ENCODE peak calls at places on chromosomes 13 and 19, in five cellular contexts. One of them, this sample, is unnamed.

GRCh38 chr19:48670699-48671455 is 1.9 kb downstream of the NTN5 start:
- DNase-seq in neural progenitor cell: no peak
- DNase-seq in stimulated activated CD4-positive, alpha-beta T cell treated with anti-CD3 and anti-CD28 coated beads, Interleukin-1b, Interleukin-23, amount 100 ng/mL, for 24 hours: no peak
- DNase-seq in activated naive CD8-positive, alpha-beta T cell treated with anti-CD3 and anti-CD28 coated beads, Interleukin-2, amount 50 U/mL, for 24 hours: no peak
- DNase-seq in psoas muscle: no peak
- DNase-seq in this sample: no peak

GRCh38 chr19:9945319-9945966 is 9.1 kb upstream of the OLFM2 start:
- DNase-seq in neural progenitor cell: peak
- DNase-seq in stimulated activated CD4-positive, alpha-beta T cell treated with anti-CD3 and anti-CD28 coated beads, Interleukin-1b, Interleukin-23, amount 100 ng/mL, for 24 hours: no peak
- DNase-seq in activated naive CD8-positive, alpha-beta T cell treated with anti-CD3 and anti-CD28 coated beads, Interleukin-2, amount 50 U/mL, for 24 hours: no peak
- DNase-seq in psoas muscle: peak
- DNase-seq in this sample: no peak

GRCh38 chr13:48749699-48750473 is 96.2 kb downstream of the CYSLTR2 start:
- DNase-seq in neural progenitor cell: peak
- DNase-seq in stimulated activated CD4-positive, alpha-beta T cell treated with anti-CD3 and anti-CD28 coated beads, Interleukin-1b, Interleukin-23, amount 100 ng/mL, for 24 hours: peak
- DNase-seq in activated naive CD8-positive, alpha-beta T cell treated with anti-CD3 and anti-CD28 coated beads, Interleukin-2, amount 50 U/mL, for 24 hours: peak
- DNase-seq in psoas muscle: peak
- DNase-seq in this sample: no peak

GRCh38 chr19:38769635-38770211 is 3.6 kb downstream of the LGALS7 start:
- DNase-seq in neural progenitor cell: peak
- DNase-seq in stimulated activated CD4-positive, alpha-beta T cell treated with anti-CD3 and anti-CD28 coated beads, Interleukin-1b, Interleukin-23, amount 100 ng/mL, for 24 hours: peak
- DNase-seq in activated naive CD8-positive, alpha-beta T cell treated with anti-CD3 and anti-CD28 coated beads, Interleukin-2, amount 50 U/mL, for 24 hours: peak
- DNase-seq in psoas muscle: peak
- DNase-seq in this sample: no peak

GRCh38 chr19:40235238-40236025 is 8.9 kb upstream of the CCNP start:
- DNase-seq in neural progenitor cell: peak
- DNase-seq in stimulated activated CD4-positive, alpha-beta T cell treated with anti-CD3 and anti-CD28 coated beads, Interleukin-1b, Interleukin-23, amount 100 ng/mL, for 24 hours: no peak
- DNase-seq in activated naive CD8-positive, alpha-beta T cell treated with anti-CD3 and anti-CD28 coated beads, Interleukin-2, amount 50 U/mL, for 24 hours: no peak
- DNase-seq in psoas muscle: no peak
- DNase-seq in this sample: no peak

GRCh38 chr19:14107581-14108461 is 9.7 kb downstream of the PRKACA start:
- DNase-seq in neural progenitor cell: no peak
- DNase-seq in stimulated activated CD4-positive, alpha-beta T cell treated with anti-CD3 and anti-CD28 coated beads, Interleukin-1b, Interleukin-23, amount 100 ng/mL, for 24 hours: no peak
- DNase-seq in activated naive CD8-positive, alpha-beta T cell treated with anti-CD3 and anti-CD28 coated beads, Interleukin-2, amount 50 U/mL, for 24 hours: no peak
- DNase-seq in psoas muscle: peak
- DNase-seq in this sample: no peak

GRCh38 chr13:114119196-114119595 is 13.2 kb downstream of the RASA3 start:
- DNase-seq in neural progenitor cell: peak
- DNase-seq in stimulated activated CD4-positive, alpha-beta T cell treated with anti-CD3 and anti-CD28 coated beads, Interleukin-1b, Interleukin-23, amount 100 ng/mL, for 24 hours: no peak
- DNase-seq in activated naive CD8-positive, alpha-beta T cell treated with anti-CD3 and anti-CD28 coated beads, Interleukin-2, amount 50 U/mL, for 24 hours: no peak
- DNase-seq in psoas muscle: peak
- DNase-seq in this sample: no peak

GRCh38 chr19:47848871-47849473 is 10.1 kb upstream of the TPRX2 start:
- DNase-seq in neural progenitor cell: peak
- DNase-seq in stimulated activated CD4-positive, alpha-beta T cell treated with anti-CD3 and anti-CD28 coated beads, Interleukin-1b, Interleukin-23, amount 100 ng/mL, for 24 hours: no peak
- DNase-seq in activated naive CD8-positive, alpha-beta T cell treated with anti-CD3 and anti-CD28 coated beads, Interleukin-2, amount 50 U/mL, for 24 hours: peak
- DNase-seq in psoas muscle: no peak
- DNase-seq in this sample: no peak

GRCh38 chr13:66940113-66940512 is 290.0 kb downstream of the PCDH9 start:
- DNase-seq in neural progenitor cell: no peak
- DNase-seq in stimulated activated CD4-positive, alpha-beta T cell treated with anti-CD3 and anti-CD28 coated beads, Interleukin-1b, Interleukin-23, amount 100 ng/mL, for 24 hours: no peak
- DNase-seq in activated naive CD8-positive, alpha-beta T cell treated with anti-CD3 and anti-CD28 coated beads, Interleukin-2, amount 50 U/mL, for 24 hours: no peak
- DNase-seq in psoas muscle: no peak
- DNase-seq in this sample: no peak

GRCh38 chr19:18989316-18989715 is 44.0 kb downstream of the SUGP2 start:
- DNase-seq in neural progenitor cell: no peak
- DNase-seq in stimulated activated CD4-positive, alpha-beta T cell treated with anti-CD3 and anti-CD28 coated beads, Interleukin-1b, Interleukin-23, amount 100 ng/mL, for 24 hours: no peak
- DNase-seq in activated naive CD8-positive, alpha-beta T cell treated with anti-CD3 and anti-CD28 coated beads, Interleukin-2, amount 50 U/mL, for 24 hours: no peak
- DNase-seq in psoas muscle: no peak
- DNase-seq in this sample: no peak

GRCh38 chr19:35673121-35673804 is 6.9 kb downstream of the UPK1A start:
- DNase-seq in neural progenitor cell: peak
- DNase-seq in stimulated activated CD4-positive, alpha-beta T cell treated with anti-CD3 and anti-CD28 coated beads, Interleukin-1b, Interleukin-23, amount 100 ng/mL, for 24 hours: peak
- DNase-seq in activated naive CD8-positive, alpha-beta T cell treated with anti-CD3 and anti-CD28 coated beads, Interleukin-2, amount 50 U/mL, for 24 hours: peak
- DNase-seq in psoas muscle: peak
- DNase-seq in this sample: no peak

GRCh38 chr13:52862358-52863206 is 14.1 kb upstream of the PCDH8 start:
- DNase-seq in neural progenitor cell: peak
- DNase-seq in stimulated activated CD4-positive, alpha-beta T cell treated with anti-CD3 and anti-CD28 coated beads, Interleukin-1b, Interleukin-23, amount 100 ng/mL, for 24 hours: no peak
- DNase-seq in activated naive CD8-positive, alpha-beta T cell treated with anti-CD3 and anti-CD28 coated beads, Interleukin-2, amount 50 U/mL, for 24 hours: peak
- DNase-seq in psoas muscle: no peak
- DNase-seq in this sample: no peak

GRCh38 chr13:30872685-30873443 is 33.2 kb upstream of the MEDAG start:
- DNase-seq in neural progenitor cell: peak
- DNase-seq in stimulated activated CD4-positive, alpha-beta T cell treated with anti-CD3 and anti-CD28 coated beads, Interleukin-1b, Interleukin-23, amount 100 ng/mL, for 24 hours: no peak
- DNase-seq in activated naive CD8-positive, alpha-beta T cell treated with anti-CD3 and anti-CD28 coated beads, Interleukin-2, amount 50 U/mL, for 24 hours: no peak
- DNase-seq in psoas muscle: peak
- DNase-seq in this sample: no peak

GRCh38 chr19:56261145-56261544 is 11.4 kb upstream of the EDDM13 start:
- DNase-seq in neural progenitor cell: no peak
- DNase-seq in stimulated activated CD4-positive, alpha-beta T cell treated with anti-CD3 and anti-CD28 coated beads, Interleukin-1b, Interleukin-23, amount 100 ng/mL, for 24 hours: no peak
- DNase-seq in activated naive CD8-positive, alpha-beta T cell treated with anti-CD3 and anti-CD28 coated beads, Interleukin-2, amount 50 U/mL, for 24 hours: no peak
- DNase-seq in psoas muscle: no peak
- DNase-seq in this sample: no peak

GRCh38 chr13:98771838-98772611 is 19.6 kb upstream of the SLC15A1 start:
- DNase-seq in neural progenitor cell: no peak
- DNase-seq in stimulated activated CD4-positive, alpha-beta T cell treated with anti-CD3 and anti-CD28 coated beads, Interleukin-1b, Interleukin-23, amount 100 ng/mL, for 24 hours: no peak
- DNase-seq in activated naive CD8-positive, alpha-beta T cell treated with anti-CD3 and anti-CD28 coated beads, Interleukin-2, amount 50 U/mL, for 24 hours: no peak
- DNase-seq in psoas muscle: no peak
- DNase-seq in this sample: no peak

GRCh38 chr13:90443268-90443667 is 904.2 kb upstream of the MIR17HG start:
- DNase-seq in neural progenitor cell: no peak
- DNase-seq in stimulated activated CD4-positive, alpha-beta T cell treated with anti-CD3 and anti-CD28 coated beads, Interleukin-1b, Interleukin-23, amount 100 ng/mL, for 24 hours: no peak
- DNase-seq in activated naive CD8-positive, alpha-beta T cell treated with anti-CD3 and anti-CD28 coated beads, Interleukin-2, amount 50 U/mL, for 24 hours: no peak
- DNase-seq in psoas muscle: no peak
- DNase-seq in this sample: no peak

GRCh38 chr13:41061914-41062837 is 867 bp downstream of the WBP4 start:
- DNase-seq in neural progenitor cell: no peak
- DNase-seq in stimulated activated CD4-positive, alpha-beta T cell treated with anti-CD3 and anti-CD28 coated beads, Interleukin-1b, Interleukin-23, amount 100 ng/mL, for 24 hours: no peak
- DNase-seq in activated naive CD8-positive, alpha-beta T cell treated with anti-CD3 and anti-CD28 coated beads, Interleukin-2, amount 50 U/mL, for 24 hours: no peak
- DNase-seq in psoas muscle: no peak
- DNase-seq in this sample: no peak

GRCh38 chr13:31797154-31797775 is 57.9 kb downstream of the RXFP2 start:
- DNase-seq in neural progenitor cell: peak
- DNase-seq in stimulated activated CD4-positive, alpha-beta T cell treated with anti-CD3 and anti-CD28 coated beads, Interleukin-1b, Interleukin-23, amount 100 ng/mL, for 24 hours: no peak
- DNase-seq in activated naive CD8-positive, alpha-beta T cell treated with anti-CD3 and anti-CD28 coated beads, Interleukin-2, amount 50 U/mL, for 24 hours: no peak
- DNase-seq in psoas muscle: no peak
- DNase-seq in this sample: no peak

GRCh38 chr13:41496420-41497234 is 39.3 kb downstream of the RGCC start:
- DNase-seq in neural progenitor cell: no peak
- DNase-seq in stimulated activated CD4-positive, alpha-beta T cell treated with anti-CD3 and anti-CD28 coated beads, Interleukin-1b, Interleukin-23, amount 100 ng/mL, for 24 hours: no peak
- DNase-seq in activated naive CD8-positive, alpha-beta T cell treated with anti-CD3 and anti-CD28 coated beads, Interleukin-2, amount 50 U/mL, for 24 hours: no peak
- DNase-seq in psoas muscle: no peak
- DNase-seq in this sample: no peak

GRCh38 chr19:29084266-29084665 is 128.7 kb downstream of the UQCRFS1 start:
- DNase-seq in neural progenitor cell: peak
- DNase-seq in stimulated activated CD4-positive, alpha-beta T cell treated with anti-CD3 and anti-CD28 coated beads, Interleukin-1b, Interleukin-23, amount 100 ng/mL, for 24 hours: no peak
- DNase-seq in activated naive CD8-positive, alpha-beta T cell treated with anti-CD3 and anti-CD28 coated beads, Interleukin-2, amount 50 U/mL, for 24 hours: no peak
- DNase-seq in psoas muscle: no peak
- DNase-seq in this sample: no peak

GRCh38 chr19:38072776-38073411 is 151.1 kb downstream of the DPF1 start:
- DNase-seq in neural progenitor cell: no peak
- DNase-seq in stimulated activated CD4-positive, alpha-beta T cell treated with anti-CD3 and anti-CD28 coated beads, Interleukin-1b, Interleukin-23, amount 100 ng/mL, for 24 hours: no peak
- DNase-seq in activated naive CD8-positive, alpha-beta T cell treated with anti-CD3 and anti-CD28 coated beads, Interleukin-2, amount 50 U/mL, for 24 hours: no peak
- DNase-seq in psoas muscle: no peak
- DNase-seq in this sample: no peak

GRCh38 chr13:40318366-40318765 is 348.1 kb downstream of the FOXO1 start:
- DNase-seq in neural progenitor cell: no peak
- DNase-seq in stimulated activated CD4-positive, alpha-beta T cell treated with anti-CD3 and anti-CD28 coated beads, Interleukin-1b, Interleukin-23, amount 100 ng/mL, for 24 hours: no peak
- DNase-seq in activated naive CD8-positive, alpha-beta T cell treated with anti-CD3 and anti-CD28 coated beads, Interleukin-2, amount 50 U/mL, for 24 hours: no peak
- DNase-seq in psoas muscle: peak
- DNase-seq in this sample: no peak

GRCh38 chr19:40165362-40165937 is 25.8 kb upstream of the MAP3K10 start:
- DNase-seq in neural progenitor cell: peak
- DNase-seq in stimulated activated CD4-positive, alpha-beta T cell treated with anti-CD3 and anti-CD28 coated beads, Interleukin-1b, Interleukin-23, amount 100 ng/mL, for 24 hours: peak
- DNase-seq in activated naive CD8-positive, alpha-beta T cell treated with anti-CD3 and anti-CD28 coated beads, Interleukin-2, amount 50 U/mL, for 24 hours: peak
- DNase-seq in psoas muscle: peak
- DNase-seq in this sample: no peak

GRCh38 chr19:3142292-3142670 is 6.4 kb downstream of the GNA15 start:
- DNase-seq in neural progenitor cell: no peak
- DNase-seq in stimulated activated CD4-positive, alpha-beta T cell treated with anti-CD3 and anti-CD28 coated beads, Interleukin-1b, Interleukin-23, amount 100 ng/mL, for 24 hours: peak
- DNase-seq in activated naive CD8-positive, alpha-beta T cell treated with anti-CD3 and anti-CD28 coated beads, Interleukin-2, amount 50 U/mL, for 24 hours: peak
- DNase-seq in psoas muscle: no peak
- DNase-seq in this sample: no peak

This sample was measured in NCI-H1048.